ENCODE peak calls at places on chromosomes 11 and 22, in five cellular contexts. G, L, K, M and O are unnamed samples.

GRCh38 chr22:36056980-36057379 is 28.4 kb upstream of the RBFOX2 start:
- DNase-seq in G (no peak), L (no peak), K (no peak), M (peak), O (no peak)

GRCh38 chr11:112632866-112633505 is 328.2 kb upstream of the NCAM1 start:
- DNase-seq in G (no peak), L (no peak), K (no peak), M (peak), O (no peak)

GRCh38 chr22:49749885-49750510 is 77.7 kb downstream of the BRD1 start:
- DNase-seq in G (no peak), L (no peak), K (peak), M (no peak), O (no peak)

GRCh38 chr11:62402226-62402625 is 16.6 kb upstream of the SCGB1A1 start:
- DNase-seq in G (no peak), L (no peak), K (peak), M (no peak), O (no peak)

GRCh38 chr11:106424111-106424510 is 346.6 kb downstream of the AASDHPPT start:
- DNase-seq in G (no peak), L (no peak), K (no peak), M (peak), O (no peak)

GRCh38 chr22:17785185-17786184 is 11.2 kb upstream of the BID start:
- DNase-seq in G (peak), L (peak), K (peak), M (peak), O (peak)

GRCh38 chr11:133819916-133820315 is 25.4 kb downstream of the SPATA19 start:
- DNase-seq in G (no peak), L (no peak), K (no peak), M (no peak), O (no peak)

GRCh38 chr11:47216141-47216798 is 1.5 kb downstream of the DDB2 start:
- DNase-seq in G (no peak), L (peak), K (no peak), M (peak), O (no peak)

GRCh38 chr22:48757581-48757980 is 1070.1 kb downstream of the BRD1 start:
- DNase-seq in G (no peak), L (no peak), K (no peak), M (no peak), O (no peak)

DNA sequence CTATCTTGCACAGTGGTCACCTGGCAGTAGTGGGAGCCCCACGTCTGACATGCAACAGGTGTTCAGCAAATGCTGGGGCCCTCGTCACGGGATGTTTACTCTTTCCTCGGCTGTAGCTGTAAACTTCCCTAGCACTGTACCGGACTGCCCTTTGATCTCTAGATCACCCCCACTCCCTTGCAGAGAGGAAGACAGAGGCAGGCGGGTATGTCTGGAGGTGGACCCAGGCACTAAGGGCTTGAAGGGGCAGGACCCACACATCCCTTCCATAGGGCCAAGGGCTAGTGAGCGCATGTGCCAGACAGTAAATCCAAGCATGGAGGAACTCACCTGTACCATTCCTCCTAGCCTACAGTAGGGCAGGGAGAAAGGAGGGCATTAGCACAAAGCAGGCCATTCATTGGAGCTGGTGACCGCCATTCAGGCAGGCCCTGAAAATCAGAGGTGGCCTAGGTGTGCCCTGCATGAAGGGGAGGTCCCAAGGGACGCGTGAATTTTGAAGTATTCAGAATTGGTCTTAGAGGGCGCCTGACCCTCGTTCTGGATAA is 1.9 kb upstream of the SMTN start:
- DNase-seq in G (no peak), L (no peak), K (no peak), M (no peak), O (no peak)
- TF ChIP-seq CTCF in G (no peak), L (no peak), K (no peak), M (no peak), O (no peak)

GRCh38 chr22:27792452-27793165 is 8.9 kb downstream of the MN1 start:
- DNase-seq in G (no peak), L (no peak), K (no peak), M (no peak), O (no peak)
- H3K4me3 ChIP-seq in G (peak), L (no peak), K (no peak), M (no peak), O (no peak)

GRCh38 chr11:24738972-24739371 is 242.1 kb downstream of the LUZP2 start:
- DNase-seq in G (no peak), L (no peak), K (no peak), M (no peak), O (no peak)
- TF ChIP-seq CTCF in G (no peak), L (no peak), K (no peak), M (no peak), O (no peak)

DNA sequence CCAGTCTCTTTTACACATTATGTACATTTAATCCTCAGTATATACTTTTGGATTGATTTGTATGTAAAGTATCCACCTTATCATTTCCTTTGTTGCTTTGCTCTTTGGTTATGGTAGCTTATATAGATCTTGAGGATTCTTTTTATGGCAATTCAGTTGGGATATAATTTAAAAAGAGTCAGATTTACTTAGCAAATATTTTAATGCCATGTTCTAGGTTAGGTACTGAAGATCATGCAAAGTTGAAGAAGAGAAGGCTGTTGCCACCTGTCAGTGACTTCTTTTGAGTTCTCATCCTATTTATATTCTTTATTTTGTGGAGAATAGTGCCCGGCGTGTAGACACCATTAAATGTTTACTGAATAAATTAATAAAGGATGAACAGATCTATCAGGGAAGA is 279.7 kb downstream of the TMEM135 start:
- DNase-seq in G (no peak), L (no peak), K (no peak), M (no peak), O (no peak)
- H3K4me3 ChIP-seq in G (no peak), L (no peak), K (no peak), M (no peak), O (no peak)

GRCh38 chr11:126113515-126113957 is 50.9 kb upstream of the CDON start:
- DNase-seq in G (peak), L (peak), K (peak), M (peak), O (peak)

GRCh38 chr11:126113963-126114362 is 51.3 kb upstream of the CDON start:
- DNase-seq in G (no peak), L (no peak), K (no peak), M (no peak), O (no peak)

GRCh38 chr11:126115253-126115540 is 52.5 kb upstream of the CDON start:
- DNase-seq in G (peak), L (peak), K (peak), M (no peak), O (no peak)

GRCh38 chr11:126114486-126115252 is 52.0 kb upstream of the CDON start:
- DNase-seq in G (no peak), L (no peak), K (no peak), M (no peak), O (no peak)

DNA sequence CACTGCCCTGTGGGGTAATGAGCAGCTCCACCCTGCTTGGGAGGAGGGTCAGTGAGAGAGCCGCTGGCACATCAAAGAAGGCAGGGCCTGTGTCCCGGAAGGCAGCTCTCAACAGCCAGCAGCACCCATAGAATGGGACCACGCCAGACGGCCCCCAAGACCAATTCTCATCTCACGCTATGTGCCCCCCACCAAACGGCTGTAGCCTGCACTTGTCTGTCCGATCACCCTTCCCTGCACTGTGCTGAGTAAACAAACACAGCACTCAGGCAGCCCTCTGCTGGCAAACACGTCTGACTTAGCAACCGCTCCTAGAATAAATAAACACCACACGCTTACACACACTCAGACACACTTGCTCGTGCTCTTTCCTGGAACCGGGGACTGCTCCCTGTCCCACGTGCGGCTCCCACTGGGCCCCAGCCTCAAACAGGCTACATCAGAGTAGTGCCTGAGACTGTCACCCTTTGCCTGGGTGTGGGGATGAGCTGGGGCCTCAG is 53.2 kb upstream of the CDON start:
- DNase-seq in G (no peak), L (peak), K (peak), M (peak), O (peak)
- TF ChIP-seq CTCF in G (no peak), L (peak), K (peak), M (no peak), O (peak)

GRCh38 chr11:17421781-17422180 is 33.3 kb upstream of the KCNJ11 start:
- DNase-seq in G (no peak), L (no peak), K (no peak), M (no peak), O (no peak)
- H3K4me3 ChIP-seq in G (no peak), L (no peak), K (no peak), M (no peak), O (no peak)

DNA sequence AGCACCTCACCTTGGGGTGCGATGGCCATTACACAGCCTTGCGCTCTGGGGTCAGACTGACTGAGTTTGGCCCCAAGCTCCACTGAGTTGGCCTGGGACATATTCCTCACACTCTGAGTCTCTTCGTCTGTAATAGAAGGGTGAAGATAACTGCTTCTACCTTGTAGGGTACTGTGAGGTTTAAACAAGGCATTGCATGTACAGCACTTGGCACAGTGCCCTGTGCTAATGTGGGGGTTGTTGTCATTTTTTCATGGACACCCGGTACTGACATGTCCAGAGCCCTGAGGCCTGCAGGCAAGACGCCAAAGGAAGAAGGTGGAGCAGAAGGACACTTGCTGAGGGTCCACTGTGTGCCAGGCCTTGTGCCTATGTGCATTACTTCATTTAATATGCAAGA is 50.7 kb downstream of the OTOG start:
- DNase-seq in G (no peak), L (no peak), K (no peak), M (no peak), O (no peak)
- TF ChIP-seq CTCF in G (no peak), L (no peak), K (no peak), M (no peak), O (no peak)